ENCODE peak calls at places on chromosomes 2 and 18, in nine cellular contexts. T is gastrocnemius medialis, C is neural progenitor cell, O is A549, N is WTC11, Y is right lobe of liver, Z is nephron progenitor cell, B is heart left ventricle, H is stomach. G is an unnamed sample.

GRCh38 chr18:70422061-70422965 is 133.5 kb downstream of the SOCS6 start:
- DNase-seq in T (peak; percentile 49), C (no peak), O (peak; percentile 96), N (no peak), Y (peak; percentile 85), Z (peak; percentile 13), B (peak; percentile 76), H (peak; percentile 80), G (peak; percentile 46)

GRCh38 chr2:162333968-162334367 is 10.0 kb upstream of the GCA start:
- DNase-seq in T (no peak), C (peak; percentile 42), O (peak; percentile 42), N (peak; percentile 42), Y (no peak), Z (peak; percentile 16), B (no peak), H (peak; percentile 38), G (peak; percentile 26)

GRCh38 chr2:191622374-191623320 is 55.3 kb upstream of the NABP1 start:
- DNase-seq in T (no peak), C (no peak), O (no peak), N (no peak), Y (no peak), Z (no peak), B (no peak), H (no peak), G (no peak)

GRCh38 chr2:235098736-235099494 is 147.1 kb downstream of the SH3BP4 start:
- DNase-seq in T (no peak), C (no peak), O (peak; percentile 69), N (no peak), Y (no peak), Z (no peak), B (no peak), H (no peak), G (no peak)

GRCh38 chr2:66888791-66889631 is 454.1 kb downstream of the MEIS1 start:
- DNase-seq in T (peak; percentile 31), C (no peak), O (peak; percentile 11), N (no peak), Y (no peak), Z (no peak), B (no peak), H (no peak), G (no peak)

GRCh38 chr2:24409700-24410556 is 49.6 kb upstream of the ITSN2 start:
- DNase-seq in T (peak; percentile 38), C (peak; percentile 81), O (peak; percentile 83), N (peak; percentile 21), Y (no peak), Z (peak; percentile 36), B (peak; percentile 27), H (peak; percentile 34), G (no peak)

GRCh38 chr2:33081691-33082090 is 134.9 kb downstream of the LTBP1 start:
- DNase-seq in T (no peak), C (no peak), O (no peak), N (no peak), Y (no peak), Z (no peak), B (no peak), H (no peak), G (no peak)

GRCh38 chr2:133360190-133360589 is 208.1 kb downstream of the NCKAP5 start:
- DNase-seq in T (no peak), C (no peak), O (no peak), N (no peak), Y (no peak), Z (no peak), B (no peak), H (no peak), G (no peak)

GRCh38 chr2:27029051-27029450 is 3.7 kb upstream of the TMEM214 start:
- DNase-seq in T (no peak), C (no peak), O (no peak), N (no peak), Y (no peak), Z (no peak), B (no peak), H (no peak), G (no peak)

DNA sequence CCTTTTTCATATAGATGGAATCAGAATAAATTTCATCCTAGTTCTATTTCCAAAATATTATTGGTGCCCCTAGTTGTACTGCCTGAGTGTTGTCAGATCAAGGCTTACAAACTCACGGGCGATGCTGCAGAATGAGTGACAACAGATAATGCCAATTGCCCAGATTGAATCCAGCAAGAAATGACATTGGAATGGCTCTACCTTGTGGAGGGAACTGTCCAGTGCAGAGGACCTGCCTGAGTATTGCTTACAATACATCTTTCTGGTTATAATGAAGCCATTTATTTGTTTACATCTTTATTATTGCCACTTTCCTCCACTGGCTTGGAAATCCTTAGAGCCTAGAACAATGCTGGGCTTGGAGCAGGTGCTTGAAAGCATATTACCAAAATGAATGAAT is 7.8 kb upstream of the IL1R2 start:
- DNase-seq in T (no peak), C (peak; percentile 14), O (no peak), N (no peak), Y (no peak), Z (no peak), B (no peak), H (no peak), G (no peak)
- TF ChIP-seq CTCF in T (peak; percentile 5), C (peak; percentile 36), O (peak; percentile 19), N (no peak), Y (peak; percentile 42), Z (no peak), B (peak; percentile 20), H (no peak), G (peak; percentile 27)

GRCh38 chr18:10030816-10031541 is 117.2 kb downstream of the VAPA start:
- DNase-seq in T (no peak), C (no peak), O (no peak), N (no peak), Y (no peak), Z (no peak), B (no peak), H (no peak), G (no peak)

GRCh38 chr18:10035306-10035991 is 121.6 kb downstream of the VAPA start:
- DNase-seq in T (no peak), C (no peak), O (no peak), N (no peak), Y (no peak), Z (no peak), B (no peak), H (peak; percentile 37), G (no peak)

GRCh38 chr18:10029711-10030110 is 115.9 kb downstream of the VAPA start:
- DNase-seq in T (no peak), C (no peak), O (no peak), N (no peak), Y (no peak), Z (no peak), B (no peak), H (no peak), G (no peak)

GRCh38 chr18:10033038-10033437 is 119.2 kb downstream of the VAPA start:
- DNase-seq in T (no peak), C (no peak), O (no peak), N (no peak), Y (no peak), Z (no peak), B (no peak), H (peak; percentile 22), G (no peak)

DNA sequence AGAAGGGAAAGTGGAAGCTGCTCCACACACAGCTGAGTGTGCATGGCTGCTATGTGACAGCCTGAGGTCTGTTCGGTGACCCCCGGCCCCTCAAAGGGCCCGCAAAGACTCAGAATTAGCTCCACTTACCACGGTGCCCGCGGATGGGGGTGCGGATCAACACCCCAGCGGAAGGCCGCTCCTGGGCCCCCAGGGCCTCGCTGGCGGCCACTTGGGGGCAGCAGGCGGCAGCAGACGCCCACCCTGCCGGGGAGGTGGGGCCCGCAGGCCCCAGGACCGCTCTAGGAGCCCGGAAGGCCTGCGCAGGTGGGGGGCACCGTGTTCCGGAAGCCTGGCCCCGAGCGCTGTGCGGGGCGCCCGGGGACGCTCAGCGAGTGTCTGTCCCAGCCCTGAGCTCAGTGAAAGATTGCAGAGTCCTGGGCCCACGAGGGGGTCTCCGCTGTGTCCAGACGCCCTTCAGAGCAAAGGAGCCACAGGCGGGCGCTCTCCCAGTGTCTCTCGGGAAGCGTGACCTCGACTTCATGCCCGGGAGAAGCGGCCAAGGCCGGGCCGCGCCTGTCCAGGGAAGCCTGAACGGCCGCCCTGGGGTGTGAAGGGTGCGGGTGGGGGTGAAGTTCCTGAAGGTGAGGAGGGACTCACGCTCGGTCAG is 118.6 kb downstream of the VAPA start:
- DNase-seq in T (no peak), C (peak; percentile 73), O (no peak), N (peak; percentile 71), Y (no peak), Z (peak; percentile 39), B (no peak), H (peak; percentile 15), G (no peak)
- TF ChIP-seq CTCF in T (no peak), C (peak; percentile 69), O (no peak), N (peak; percentile 26), Y (no peak), Z (peak; percentile 35), B (peak; percentile 66), H (no peak), G (peak; percentile 42)

GRCh38 chr2:11695576-11695975 is 25.6 kb upstream of the NTSR2 start:
- DNase-seq in T (no peak), C (no peak), O (no peak), N (no peak), Y (no peak), Z (no peak), B (no peak), H (no peak), G (no peak)

GRCh38 chr2:11697103-11697871 is 27.3 kb upstream of the NTSR2 start:
- DNase-seq in T (peak; percentile 98), C (peak; percentile 24), O (peak; percentile 68), N (no peak), Y (no peak), Z (peak; percentile 62), B (no peak), H (no peak), G (no peak)

GRCh38 chr2:11696736-11697102 is 26.7 kb upstream of the NTSR2 start:
- DNase-seq in T (no peak), C (no peak), O (no peak), N (no peak), Y (no peak), Z (no peak), B (no peak), H (no peak), G (no peak)

GRCh38 chr2:11699686-11700670 is 30.0 kb upstream of the NTSR2 start:
- DNase-seq in T (no peak), C (no peak), O (no peak), N (no peak), Y (no peak), Z (no peak), B (no peak), H (no peak), G (no peak)

GRCh38 chr2:11698009-11698922 is 28.3 kb upstream of the NTSR2 start:
- DNase-seq in T (peak; percentile 98), C (no peak), O (no peak), N (no peak), Y (no peak), Z (no peak), B (no peak), H (peak; percentile 34), G (peak; percentile 80)
- TF ChIP-seq CTCF in T (no peak), C (no peak), O (no peak), N (no peak), Y (no peak), Z (no peak), B (peak; percentile 23), H (no peak), G (peak; percentile 20)

GRCh38 chr2:104944495-104944894 is 90.6 kb downstream of the POU3F3 start:
- DNase-seq in T (no peak), C (peak; percentile 63), O (peak; percentile 50), N (peak; percentile 23), Y (no peak), Z (peak; percentile 39), B (no peak), H (no peak), G (no peak)
- TF ChIP-seq CTCF in T (no peak), C (peak; percentile 87), O (peak; percentile 51), N (no peak), Y (peak; percentile 49), Z (peak; percentile 72), B (peak; percentile 14), H (no peak), G (no peak)

GRCh38 chr2:205685314-205686230 is 3.3 kb downstream of the NRP2 start:
- DNase-seq in T (no peak), C (peak; percentile 84), O (peak; percentile 60), N (peak; percentile 70), Y (no peak), Z (peak; percentile 63), B (no peak), H (peak; percentile 43), G (no peak)
- TF ChIP-seq CTCF in T (no peak), C (no peak), O (no peak), N (no peak), Y (no peak), Z (no peak), B (no peak), H (no peak), G (no peak)